ENCODE peak calls at places on chromosomes 16 and 17, in eight cellular contexts. M is stimulated activated naive B cell treated with anti-CD40 and anti-IgM and Interleukin-4, amounts not matched to agents 10 μg/mL and 1 μg/mL and 100 μg/mL, for 72 hours; C is NCI-H187; L is left ventricle myocardium inferior; J is amniotic stem cell; U is progenitor cell of endocrine pancreas; X is iPS-NIHi11; Y is mammary epithelial cell. W is an unnamed sample.

GRCh38 chr17:17994271-17994670 is 21.6 kb downstream of the DRC3 start:
- DNase-seq in X (peak; percentile 81), C (no peak), Y (no peak), U (no peak), J (no peak), L (peak; percentile 31), M (no peak), W (no peak)

GRCh38 chr16:52563767-52564611 is 17.0 kb upstream of the TOX3 start:
- DNase-seq in U (no peak), X (no peak), M (no peak), J (no peak), Y (no peak), L (no peak), C (no peak), W (no peak)

GRCh38 chr17:58305626-58306025 is 23.0 kb downstream of the TSPOAP1 start:
- DNase-seq in C (no peak), L (no peak), M (no peak), X (peak; percentile 6), Y (no peak), U (no peak), J (no peak), W (no peak)

GRCh38 chr16:82317411-82318168 is 147.6 kb upstream of the MPHOSPH6 start:
- DNase-seq in L (no peak), C (no peak), M (no peak), Y (no peak), X (no peak), U (no peak), J (no peak), W (no peak)

GRCh38 chr17:29722411-29723198 is 99.9 kb upstream of the CORO6 start:
- DNase-seq in J (no peak), C (peak; percentile 42), L (no peak), M (peak; percentile 59), U (no peak), Y (no peak), X (no peak), W (peak; percentile 97)

GRCh38 chr17:28326114-28326513 is 7.1 kb downstream of the TMEM97 start:
- DNase-seq in X (no peak), U (no peak), J (no peak), C (no peak), Y (no peak), M (no peak), L (no peak), W (no peak)

GRCh38 chr16:9047689-9048301 is 43.6 kb upstream of the HAPSTR1 start:
- DNase-seq in M (peak; percentile 28), C (no peak), J (peak; percentile 95), L (peak; percentile 85), U (no peak), X (peak; percentile 74), Y (peak; percentile 95), W (peak; percentile 97)

GRCh38 chr17:72538443-72538842 is 417.6 kb downstream of the SOX9 start:
- DNase-seq in X (no peak), U (no peak), Y (no peak), J (no peak), M (no peak), C (no peak), L (no peak), W (no peak)

GRCh38 chr16:55249936-55250335 is 74.1 kb upstream of the IRX6 start:
- DNase-seq in Y (no peak), U (no peak), L (no peak), M (no peak), C (no peak), X (no peak), J (no peak), W (no peak)

GRCh38 chr16:1723450-1724147 is 17.6 kb downstream of the MAPK8IP3 start:
- DNase-seq in L (no peak), Y (peak; percentile 51), X (peak; percentile 78), C (no peak), M (peak; percentile 27), J (no peak), U (no peak), W (peak; percentile 10)

GRCh38 chr17:41824086-41824485 is 11.3 kb downstream of the FKBP10 start:
- DNase-seq in L (no peak), J (no peak), X (no peak), U (no peak), M (no peak), Y (no peak), C (no peak), W (no peak)

GRCh38 chr17:26809033-26809432 is 484.9 kb upstream of the WSB1 start:
- DNase-seq in X (no peak), L (no peak), C (no peak), U (no peak), Y (peak; percentile 4), J (no peak), M (no peak), W (no peak)

GRCh38 chr16:82201906-82202305 is 31.9 kb upstream of the MPHOSPH6 start:
- DNase-seq in U (no peak), L (no peak), J (no peak), X (no peak), C (no peak), M (no peak), Y (no peak), W (no peak)

GRCh38 chr16:1530883-1531637 is 2.4 kb upstream of the TMEM204 start:
- DNase-seq in Y (no peak), M (no peak), C (no peak), L (peak; percentile 80), J (peak; percentile 65), X (no peak), U (no peak), W (no peak)

GRCh38 chr16:63907251-63907650 is 1214.6 kb downstream of the CDH11 start:
- DNase-seq in U (no peak), M (no peak), C (no peak), L (no peak), Y (no peak), X (no peak), J (no peak), W (no peak)

GRCh38 chr17:83085103-83085502 is 5.7 kb downstream of the METRNL start:
- DNase-seq in M (no peak), U (no peak), X (no peak), C (no peak), J (no peak), Y (no peak), L (no peak), W (no peak)

GRCh38 chr17:16887523-16888095 is 84.3 kb downstream of the TNFRSF13B start:
- DNase-seq in C (no peak), Y (no peak), J (no peak), U (no peak), L (no peak), X (no peak), M (no peak), W (no peak)

GRCh38 chr17:46178550-46179198 is 14.6 kb downstream of the KANSL1 start:
- DNase-seq in M (no peak), L (no peak), U (no peak), X (no peak), C (no peak), Y (no peak), J (no peak), W (peak; percentile 81)

GRCh38 chr16:69424935-69425784 is 741 bp downstream of the CYB5B start:
- DNase-seq in U (no peak), X (no peak), M (no peak), Y (no peak), C (no peak), L (no peak), J (no peak), W (no peak)

GRCh38 chr16:88351521-88352101 is 31.1 kb upstream of the ZNF469 start:
- DNase-seq in U (no peak), J (no peak), Y (no peak), X (no peak), M (no peak), L (peak; percentile 10), C (no peak), W (no peak)

GRCh38 chr16:822174-822908 is 21.8 kb upstream of the GNG13 start:
- DNase-seq in L (no peak), C (no peak), U (no peak), J (no peak), X (peak; percentile 5), Y (no peak), M (no peak), W (no peak)

W was measured in MV-4-11.